ENCODE peak calls at places on chromosome 21, in six cellular contexts. V, F, Y, B, K and U are unnamed samples.

GRCh38 chr21:27759091-27759659 is 792.3 kb upstream of the ADAMTS5 start:
- ATAC-seq in V (no peak), F (no peak), Y (no peak), B (no peak), K (no peak), U (no peak)

GRCh38 chr21:46110499-46111192 is 12.7 kb downstream of the COL6A2 start:
- ATAC-seq in V (peak; percentile 37), F (no peak), Y (peak; percentile 51), B (peak; percentile 61), K (peak; percentile 19), U (peak; percentile 94)

GRCh38 chr21:31732538-31732864 is 583 bp upstream of the SCAF4 start:
- ATAC-seq in V (no peak), F (no peak), Y (no peak), B (no peak), K (no peak), U (no peak)

GRCh38 chr21:42627527-42628289 is 25.7 kb upstream of the PDE9A start:
- ATAC-seq in V (no peak), F (no peak), Y (no peak), B (peak; percentile 26), K (no peak), U (no peak)

GRCh38 chr21:32612999-32613337 is 791 bp upstream of the CFAP298 start:
- ATAC-seq in V (peak; percentile 56), F (no peak), Y (peak; percentile 38), B (peak; percentile 29), K (peak; percentile 44), U (peak; percentile 17)

GRCh38 chr21:28148400-28149064 is 844.1 kb downstream of the LTN1 start:
- ATAC-seq in V (no peak), F (no peak), Y (no peak), B (no peak), K (no peak), U (no peak)

GRCh38 chr21:46109251-46110221 is 11.6 kb downstream of the COL6A2 start:
- ATAC-seq in V (no peak), F (no peak), Y (no peak), B (no peak), K (no peak), U (no peak)

GRCh38 chr21:28884481-28884880 is 108.2 kb downstream of the LTN1 start:
- ATAC-seq in V (peak; percentile 60), F (peak; percentile 68), Y (peak; percentile 53), B (peak; percentile 72), K (peak; percentile 44), U (no peak)

GRCh38 chr21:26798856-26799751 is 46.1 kb downstream of the ADAMTS1 start:
- ATAC-seq in V (no peak), F (no peak), Y (no peak), B (no peak), K (peak; percentile 66), U (no peak)

GRCh38 chr21:15362458-15362857 is 297.7 kb upstream of the NRIP1 start:
- ATAC-seq in V (no peak), F (no peak), Y (no peak), B (no peak), K (no peak), U (no peak)

GRCh38 chr21:46369520-46370235 is 45.7 kb downstream of the PCNT start:
- ATAC-seq in V (no peak), F (peak; percentile 63), Y (no peak), B (no peak), K (no peak), U (no peak)

GRCh38 chr21:31879911-31880310 is 7.1 kb downstream of the HUNK start:
- ATAC-seq in V (no peak), F (no peak), Y (no peak), B (no peak), K (no peak), U (no peak)

GRCh38 chr21:38988211-38989096 is 182.7 kb downstream of the ETS2 start:
- ATAC-seq in V (no peak), F (no peak), Y (no peak), B (no peak), K (no peak), U (no peak)

GRCh38 chr21:38987551-38988210 is 182.0 kb downstream of the ETS2 start:
- ATAC-seq in V (no peak), F (no peak), Y (no peak), B (no peak), K (no peak), U (no peak)

GRCh38 chr21:38990424-38990794 is 184.7 kb downstream of the ETS2 start:
- ATAC-seq in V (no peak), F (no peak), Y (peak; percentile 15), B (no peak), K (no peak), U (no peak)

GRCh38 chr21:38989097-38989744 is 183.5 kb downstream of the ETS2 start:
- ATAC-seq in V (no peak), F (no peak), Y (no peak), B (no peak), K (no peak), U (no peak)

GRCh38 chr21:38989745-38990423 is 184.2 kb downstream of the ETS2 start:
- ATAC-seq in V (no peak), F (no peak), Y (peak; percentile 98), B (no peak), K (peak; percentile 31), U (no peak)
- H3K4me1 ChIP-seq in V (peaks cover 13% of the 10 kb centered on the region), F (peaks cover 4% of the 10 kb centered on the region), Y (peaks cover 100% of the 10 kb centered on the region), B (peaks cover 10% of the 10 kb centered on the region), K (peaks cover 68% of the 10 kb centered on the region), U (peaks cover 45% of the 10 kb centered on the region)

GRCh38 chr21:33821580-33822322 is 93.9 kb downstream of the ATP5PO start:
- ATAC-seq in V (no peak), F (no peak), Y (peak; percentile 27), B (peak; percentile 44), K (no peak), U (no peak)

GRCh38 chr21:33825898-33826297 is 89.7 kb downstream of the ATP5PO start:
- ATAC-seq in V (no peak), F (no peak), Y (no peak), B (no peak), K (no peak), U (no peak)

GRCh38 chr21:33828083-33828482 is 87.5 kb downstream of the ATP5PO start:
- ATAC-seq in V (no peak), F (no peak), Y (no peak), B (peak; percentile 21), K (no peak), U (no peak)

GRCh38 chr21:33825419-33825818 is 90.2 kb downstream of the ATP5PO start:
- ATAC-seq in V (no peak), F (no peak), Y (no peak), B (no peak), K (no peak), U (no peak)

DNA sequence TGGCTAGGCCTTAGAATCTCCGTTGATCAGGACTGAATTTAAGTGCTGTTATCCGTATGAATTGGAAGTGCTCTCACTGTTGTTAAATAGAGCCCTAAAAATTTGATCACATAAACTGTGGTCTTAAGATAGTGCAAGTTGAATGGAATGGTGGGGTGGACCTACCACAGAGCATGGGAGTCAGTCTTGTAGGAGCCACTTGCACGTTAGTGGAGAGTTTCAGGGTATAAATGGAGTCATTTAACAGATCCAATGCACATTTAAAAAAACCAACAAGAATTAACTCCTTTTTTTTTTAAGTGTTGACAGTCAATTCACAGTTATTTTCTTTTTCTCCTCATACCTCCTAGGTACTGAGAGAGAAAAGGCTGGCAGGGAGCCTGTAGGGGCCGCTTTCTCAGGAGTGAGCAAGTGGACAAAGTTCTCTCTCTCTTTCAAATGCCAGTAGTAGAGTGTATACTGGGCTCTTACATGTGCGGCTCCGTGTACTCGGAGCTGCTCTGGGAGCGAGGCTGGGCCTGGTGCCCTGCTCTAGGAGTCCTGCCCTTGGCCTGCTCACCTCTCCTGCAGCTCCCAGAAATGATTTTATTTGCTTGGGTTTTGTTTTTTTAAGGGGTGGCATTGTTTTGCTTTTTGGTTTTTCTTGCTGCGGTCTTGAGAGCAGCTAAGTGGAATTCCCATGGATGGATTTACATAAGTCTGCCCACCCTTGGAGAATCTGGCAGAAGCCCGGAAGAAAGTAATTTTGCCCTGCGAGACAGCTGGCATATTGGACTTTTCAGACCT is 91.3 kb downstream of the ATP5PO start:
- ATAC-seq in V (no peak), F (no peak), Y (peak; percentile 48), B (peak; percentile 67), K (no peak), U (no peak)
- H3K27ac ChIP-seq in V (no peak overlapping the region), F (no peak overlapping the region), Y (no peak overlapping the region), B (no peak overlapping the region), K (no peak overlapping the region), U (no peak overlapping the region)

DNA sequence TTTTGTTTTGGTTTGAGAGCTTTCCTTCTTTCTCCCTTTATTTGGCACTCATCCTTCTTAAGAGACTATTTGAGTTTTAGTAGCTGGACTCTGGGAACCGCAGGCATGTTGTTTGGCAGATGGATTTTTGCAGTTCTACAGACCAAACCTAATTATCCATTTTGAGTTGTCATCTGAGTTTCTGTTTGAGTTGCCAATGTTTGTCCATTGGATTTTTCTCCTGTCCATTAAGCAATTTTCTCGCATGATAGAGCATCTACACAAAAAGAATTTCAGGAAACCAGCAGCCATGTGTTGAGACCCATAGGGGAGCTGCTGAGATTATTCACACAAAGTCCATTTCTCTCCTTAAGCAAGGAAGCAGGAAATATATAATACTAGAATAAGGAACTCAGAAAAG is 17.2 kb upstream of the CXADR start:
- ATAC-seq in V (no peak), F (no peak), Y (peak; percentile 65), B (no peak), K (no peak), U (no peak)
- TF ChIP-seq EP300 in V (no peak), F (no peak), Y (no peak), B (no peak), K (no peak), U (no peak)

GRCh38 chr21:39483917-39484316 is 32.1 kb downstream of the SH3BGR start:
- ATAC-seq in V (no peak), F (no peak), Y (no peak), B (no peak), K (no peak), U (no peak)
- H3K4me1 ChIP-seq in V (peaks cover 5% of the 10 kb centered on the region), F (no peaks in the 10 kb centered on the region), Y (no peaks in the 10 kb centered on the region), B (no peaks in the 10 kb centered on the region), K (no peaks in the 10 kb centered on the region), U (no peaks in the 10 kb centered on the region)

GRCh38 chr21:36274128-36274527 is 45.9 kb upstream of the MORC3 start:
- ATAC-seq in V (no peak), F (no peak), Y (no peak), B (no peak), K (no peak), U (no peak)
- H3K27ac ChIP-seq in V (no peak overlapping the region), F (no peak overlapping the region), Y (no peak overlapping the region), B (no peak overlapping the region), K (no peak overlapping the region), U (no peak overlapping the region)

GRCh38 chr21:43658094-43658725 is 1.1 kb downstream of the HSF2BP start:
- ATAC-seq in V (no peak), F (no peak), Y (no peak), B (no peak), K (no peak), U (no peak)

GRCh38 chr21:43657355-43658093 is 1.8 kb downstream of the HSF2BP start:
- ATAC-seq in V (no peak), F (no peak), Y (no peak), B (no peak), K (no peak), U (no peak)

GRCh38 chr21:43662286-43662685 is 2.9 kb downstream of the RRP1B start:
- ATAC-seq in V (no peak), F (no peak), Y (no peak), B (no peak), K (no peak), U (no peak)

GRCh38 chr21:43658769-43659135 is 536 bp downstream of the HSF2BP start:
- ATAC-seq in V (no peak), F (no peak), Y (no peak), B (no peak), K (no peak), U (no peak)

GRCh38 chr21:43659136-43660000 is at the start of the genes HSF2BP and RRP1B:
- ATAC-seq in V (peak; percentile 94), F (peak; percentile 93), Y (peak; percentile 94), B (peak; percentile 97), K (peak; percentile 89), U (peak; percentile 97)
- TF ChIP-seq EP300 in V (no peak), F (no peak), Y (peak; percentile 13), B (peak; percentile 27), K (no peak), U (no peak)

GRCh38 chr21:44875341-44875740 is 1.9 kb upstream of the PTTG1IP start:
- ATAC-seq in V (no peak), F (no peak), Y (no peak), B (no peak), K (no peak), U (no peak)
- H3K4me1 ChIP-seq in V (peaks cover 44% of the 10 kb centered on the region), F (peaks cover 28% of the 10 kb centered on the region), Y (peaks cover 76% of the 10 kb centered on the region), B (peaks cover 40% of the 10 kb centered on the region), K (peaks cover 55% of the 10 kb centered on the region), U (peaks cover 26% of the 10 kb centered on the region)